ENCODE peak calls at places on chromosomes 3 and 15, in five cellular contexts. One of them, this sample, is unnamed. For H3K4me1 and H3K27me3, the result is how much of the 10 kb centered on the place peaks cover.

GRCh38 chr3:38689774-38690173 is 40.3 kb upstream of the SCN5A start:
- DNase-seq in spleen: no peak
- DNase-seq in heart left ventricle: no peak
- DNase-seq in psoas muscle: no peak
- DNase-seq in heart right ventricle: no peak
- DNase-seq in this sample: no peak

GRCh38 chr3:183281126-183281797 is 28.2 kb downstream of the B3GNT5 start:
- DNase-seq in spleen: no peak
- DNase-seq in heart left ventricle: no peak
- DNase-seq in psoas muscle: no peak
- DNase-seq in heart right ventricle: no peak
- DNase-seq in this sample: no peak

GRCh38 chr15:40336129-40337122 is 4.3 kb downstream of the CCDC9B start:
- DNase-seq in spleen: no peak
- DNase-seq in heart left ventricle: no peak
- DNase-seq in psoas muscle: no peak
- DNase-seq in heart right ventricle: no peak
- DNase-seq in this sample: no peak

GRCh38 chr15:66825731-66826130 is 123.7 kb downstream of the SMAD6 start:
- DNase-seq in spleen: no peak
- DNase-seq in heart left ventricle: no peak
- DNase-seq in psoas muscle: no peak
- DNase-seq in heart right ventricle: no peak
- DNase-seq in this sample: no peak

GRCh38 chr3:18351823-18352744 is 73.1 kb downstream of the SATB1 start:
- DNase-seq in spleen: no peak
- DNase-seq in heart left ventricle: no peak
- DNase-seq in psoas muscle: no peak
- DNase-seq in heart right ventricle: no peak
- DNase-seq in this sample: no peak

GRCh38 chr3:11665331-11665730 is 21.6 kb upstream of the VGLL4 start:
- DNase-seq in spleen: no peak
- DNase-seq in heart left ventricle: no peak
- DNase-seq in psoas muscle: no peak
- DNase-seq in heart right ventricle: no peak
- DNase-seq in this sample: no peak

GRCh38 chr3:72203105-72203504 is 418.2 kb upstream of the PROK2 start:
- DNase-seq in spleen: no peak
- DNase-seq in heart left ventricle: no peak
- DNase-seq in psoas muscle: no peak
- DNase-seq in heart right ventricle: no peak
- DNase-seq in this sample: no peak

GRCh38 chr15:63323798-63324651 is 46.6 kb downstream of the APH1B start:
- DNase-seq in spleen: no peak
- DNase-seq in heart left ventricle: no peak
- DNase-seq in psoas muscle: no peak
- DNase-seq in heart right ventricle: no peak
- DNase-seq in this sample: no peak

GRCh38 chr3:63934484-63934883 is 22.3 kb upstream of the SCAANT1 start:
- DNase-seq in spleen: no peak
- DNase-seq in heart left ventricle: no peak
- DNase-seq in psoas muscle: no peak
- DNase-seq in heart right ventricle: no peak
- DNase-seq in this sample: no peak

GRCh38 chr3:33901862-33902563 is 103.6 kb downstream of the PDCD6IP start:
- DNase-seq in spleen: no peak
- DNase-seq in heart left ventricle: no peak
- DNase-seq in psoas muscle: no peak
- DNase-seq in heart right ventricle: no peak
- DNase-seq in this sample: no peak

GRCh38 chr3:28317438-28318022 is 31.0 kb upstream of the ZCWPW2 start:
- DNase-seq in spleen: no peak
- DNase-seq in heart left ventricle: no peak
- DNase-seq in psoas muscle: no peak
- DNase-seq in heart right ventricle: no peak
- DNase-seq in this sample: no peak

GRCh38 chr3:52679811-52680210 is 5.9 kb downstream of the PBRM1 start:
- DNase-seq in spleen: no peak
- DNase-seq in heart left ventricle: no peak
- DNase-seq in psoas muscle: no peak
- DNase-seq in heart right ventricle: no peak
- DNase-seq in this sample: no peak

GRCh38 chr15:78147566-78147965 is 1.6 kb upstream of the IDH3A start:
- DNase-seq in spleen: no peak
- DNase-seq in heart left ventricle: peak
- DNase-seq in psoas muscle: peak
- DNase-seq in heart right ventricle: peak
- DNase-seq in this sample: no peak

GRCh38 chr3:165946360-165946759 is 109.1 kb upstream of the BCHE start:
- DNase-seq in spleen: no peak
- DNase-seq in heart left ventricle: no peak
- DNase-seq in psoas muscle: no peak
- DNase-seq in heart right ventricle: no peak
- DNase-seq in this sample: no peak

GRCh38 chr3:89628856-89629255 is 521.4 kb downstream of the EPHA3 start:
- DNase-seq in spleen: no peak
- DNase-seq in heart left ventricle: no peak
- DNase-seq in psoas muscle: no peak
- DNase-seq in heart right ventricle: no peak
- DNase-seq in this sample: no peak

GRCh38 chr3:195239121-195239520 is 31.8 kb downstream of the XXYLT1 start:
- DNase-seq in spleen: no peak
- DNase-seq in heart left ventricle: no peak
- DNase-seq in psoas muscle: no peak
- DNase-seq in heart right ventricle: no peak
- DNase-seq in this sample: peak

GRCh38 chr15:81118361-81118760 is 15.7 kb upstream of the CFAP161 start:
- DNase-seq in spleen: no peak
- DNase-seq in heart left ventricle: no peak
- DNase-seq in psoas muscle: no peak
- DNase-seq in heart right ventricle: no peak
- DNase-seq in this sample: no peak

GRCh38 chr3:124995460-124995994 is 60.3 kb downstream of the HEG1 start:
- DNase-seq in spleen: no peak
- DNase-seq in heart left ventricle: peak
- DNase-seq in psoas muscle: peak
- DNase-seq in heart right ventricle: peak
- DNase-seq in this sample: peak

GRCh38 chr3:60240558-60240957 is 1010.7 kb downstream of the FHIT start:
- DNase-seq in spleen: no peak
- DNase-seq in heart left ventricle: no peak
- DNase-seq in psoas muscle: no peak
- DNase-seq in heart right ventricle: no peak
- DNase-seq in this sample: no peak

GRCh38 chr15:40906947-40907802 is 12.9 kb downstream of the VPS18 start:
- DNase-seq in spleen: peak
- DNase-seq in heart left ventricle: peak
- DNase-seq in psoas muscle: peak
- DNase-seq in heart right ventricle: peak
- DNase-seq in this sample: no peak

GRCh38 chr3:45968706-45969105 is 25.4 kb downstream of the CXCR6 start:
- DNase-seq in spleen: no peak
- DNase-seq in heart left ventricle: no peak
- DNase-seq in psoas muscle: no peak
- DNase-seq in heart right ventricle: no peak
- DNase-seq in this sample: peak

GRCh38 chr3:152497457-152497856 is 228.7 kb downstream of the MBNL1 start:
- DNase-seq in spleen: no peak
- DNase-seq in heart left ventricle: no peak
- DNase-seq in psoas muscle: no peak
- DNase-seq in heart right ventricle: no peak
- DNase-seq in this sample: no peak

GRCh38 chr3:43023766-43024165 is 44.7 kb downstream of the GASK1A start:
- DNase-seq in spleen: no peak
- DNase-seq in heart left ventricle: no peak
- DNase-seq in psoas muscle: no peak
- DNase-seq in heart right ventricle: no peak
- DNase-seq in this sample: no peak

GRCh38 chr3:5563537-5564277 is 376.2 kb downstream of the EDEM1 start:
- DNase-seq in spleen: no peak
- DNase-seq in heart left ventricle: no peak
- DNase-seq in psoas muscle: no peak
- DNase-seq in heart right ventricle: no peak
- DNase-seq in this sample: no peak

GRCh38 chr15:62649793-62650420 is 392.6 kb upstream of the TPM1 start:
- DNase-seq in spleen: no peak
- DNase-seq in heart left ventricle: peak
- DNase-seq in psoas muscle: no peak
- DNase-seq in heart right ventricle: peak
- DNase-seq in this sample: no peak

GRCh38 chr3:149615731-149616221 is 42.0 kb downstream of the WWTR1 start:
- DNase-seq in spleen: no peak
- DNase-seq in heart left ventricle: no peak
- DNase-seq in psoas muscle: no peak
- DNase-seq in heart right ventricle: no peak
- DNase-seq in this sample: no peak

GRCh38 chr3:25103391-25103790 is 324.7 kb upstream of the RARB start:
- DNase-seq in spleen: no peak
- DNase-seq in heart left ventricle: no peak
- DNase-seq in psoas muscle: no peak
- DNase-seq in heart right ventricle: no peak
- DNase-seq in this sample: no peak

GRCh38 chr3:47324278-47324865 is 41.6 kb downstream of the KLHL18 start:
- DNase-seq in spleen: no peak
- DNase-seq in heart left ventricle: peak
- DNase-seq in psoas muscle: peak
- DNase-seq in heart right ventricle: peak
- DNase-seq in this sample: peak

GRCh38 chr3:148697311-148698189 is at the start of gene AGTR1:
- DNase-seq in spleen: peak
- DNase-seq in heart left ventricle: peak
- DNase-seq in psoas muscle: peak
- DNase-seq in heart right ventricle: peak
- DNase-seq in this sample: no peak

GRCh38 chr3:14405886-14406238 is 3.5 kb downstream of the SLC6A6 start:
- DNase-seq in spleen: no peak
- DNase-seq in heart left ventricle: no peak
- DNase-seq in psoas muscle: no peak
- DNase-seq in heart right ventricle: no peak
- DNase-seq in this sample: no peak

GRCh38 chr3:14406336-14406735 is 3.9 kb downstream of the SLC6A6 start:
- DNase-seq in spleen: no peak
- DNase-seq in heart left ventricle: no peak
- DNase-seq in psoas muscle: no peak
- DNase-seq in heart right ventricle: no peak
- DNase-seq in this sample: no peak

GRCh38 chr3:14406762-14407161 is 4.4 kb downstream of the SLC6A6 start:
- DNase-seq in spleen: no peak
- DNase-seq in heart left ventricle: no peak
- DNase-seq in psoas muscle: no peak
- DNase-seq in heart right ventricle: no peak
- DNase-seq in this sample: no peak

GRCh38 chr3:14405120-14405885 is 2.9 kb downstream of the SLC6A6 start:
- DNase-seq in spleen: no peak
- DNase-seq in heart left ventricle: no peak
- DNase-seq in psoas muscle: no peak
- DNase-seq in heart right ventricle: no peak
- DNase-seq in this sample: no peak

DNA sequence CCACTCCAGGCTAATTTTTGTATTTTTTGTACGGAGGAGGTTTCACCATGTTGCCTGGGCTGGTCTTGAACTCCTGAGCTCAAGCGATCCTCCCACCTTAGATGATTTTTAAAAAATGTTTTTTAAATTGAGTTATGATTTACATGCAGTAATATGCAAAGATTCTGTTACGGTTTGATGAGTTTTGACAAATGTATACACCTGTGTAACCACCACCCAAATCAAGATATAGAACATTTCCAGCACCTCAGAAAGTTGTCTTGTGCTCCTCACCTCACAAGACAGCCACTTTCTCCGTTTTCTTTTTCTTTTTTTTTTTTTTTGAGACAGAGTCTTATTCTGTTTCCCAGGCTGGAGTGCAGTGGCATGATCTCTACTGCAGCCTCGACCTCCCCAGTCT is 4.8 kb downstream of the SLC6A6 start:
- DNase-seq in spleen: no peak
- DNase-seq in heart left ventricle: no peak
- DNase-seq in psoas muscle: no peak
- DNase-seq in heart right ventricle: no peak
- DNase-seq in this sample: no peak
- H3K4me1 ChIP-seq in spleen: half or more
- H3K4me1 ChIP-seq in heart left ventricle: under half
- H3K4me1 ChIP-seq in psoas muscle: half or more
- H3K4me1 ChIP-seq in heart right ventricle: under half
- H3K4me1 ChIP-seq in this sample: half or more

DNA sequence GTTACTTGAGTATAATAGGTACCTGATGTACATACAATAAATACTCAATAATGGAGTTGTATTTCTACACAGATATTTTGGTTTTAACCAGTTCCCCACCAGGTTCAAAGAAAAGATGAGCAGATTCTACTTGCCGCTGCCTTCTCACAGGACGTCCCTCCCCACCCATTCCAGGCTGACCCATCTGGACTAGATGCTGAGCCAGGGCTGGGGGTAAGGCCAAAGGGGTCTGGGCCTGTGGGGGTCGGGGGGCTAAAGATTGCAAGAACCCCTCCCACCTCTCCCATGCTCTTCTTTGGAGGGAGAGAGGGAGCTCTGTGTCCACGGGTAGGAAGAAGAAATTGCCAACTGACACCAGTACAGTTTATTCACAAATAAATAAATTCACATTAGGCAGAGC is 1.5 kb downstream of the MESP1 start:
- DNase-seq in spleen: no peak
- DNase-seq in heart left ventricle: no peak
- DNase-seq in psoas muscle: no peak
- DNase-seq in heart right ventricle: no peak
- DNase-seq in this sample: no peak
- H3K27me3 ChIP-seq in spleen: under half
- H3K27me3 ChIP-seq in heart left ventricle: under half
- H3K27me3 ChIP-seq in psoas muscle: under half
- H3K27me3 ChIP-seq in heart right ventricle: under half
- H3K27me3 ChIP-seq in this sample: under half

GRCh38 chr3:128578346-128578745 is 72.3 kb downstream of the RPN1 start:
- DNase-seq in spleen: no peak
- DNase-seq in heart left ventricle: no peak
- DNase-seq in psoas muscle: no peak
- DNase-seq in heart right ventricle: no peak
- DNase-seq in this sample: no peak
- H3K4me1 ChIP-seq in spleen: under half
- H3K4me1 ChIP-seq in heart left ventricle: under half
- H3K4me1 ChIP-seq in psoas muscle: under half
- H3K4me1 ChIP-seq in heart right ventricle: under half
- H3K4me1 ChIP-seq in this sample: under half

GRCh38 chr15:43253431-43254403 is 13.0 kb downstream of the TGM5 start:
- DNase-seq in spleen: peak
- DNase-seq in heart left ventricle: no peak
- DNase-seq in psoas muscle: no peak
- DNase-seq in heart right ventricle: no peak
- DNase-seq in this sample: no peak

GRCh38 chr15:43260011-43260615 is 6.6 kb downstream of the TGM5 start:
- DNase-seq in spleen: no peak
- DNase-seq in heart left ventricle: no peak
- DNase-seq in psoas muscle: no peak
- DNase-seq in heart right ventricle: no peak
- DNase-seq in this sample: no peak

GRCh38 chr15:43255376-43255775 is 11.4 kb downstream of the TGM5 start:
- DNase-seq in spleen: no peak
- DNase-seq in heart left ventricle: no peak
- DNase-seq in psoas muscle: no peak
- DNase-seq in heart right ventricle: no peak
- DNase-seq in this sample: no peak

GRCh38 chr15:43258781-43259180 is 7.9 kb downstream of the TGM5 start:
- DNase-seq in spleen: no peak
- DNase-seq in heart left ventricle: no peak
- DNase-seq in psoas muscle: no peak
- DNase-seq in heart right ventricle: no peak
- DNase-seq in this sample: no peak

GRCh38 chr15:43256341-43256740 is 10.4 kb downstream of the TGM5 start:
- DNase-seq in spleen: no peak
- DNase-seq in heart left ventricle: no peak
- DNase-seq in psoas muscle: no peak
- DNase-seq in heart right ventricle: no peak
- DNase-seq in this sample: no peak
- H3K27me3 ChIP-seq in spleen: under half
- H3K27me3 ChIP-seq in heart left ventricle: under half
- H3K27me3 ChIP-seq in psoas muscle: under half
- H3K27me3 ChIP-seq in heart right ventricle: under half
- H3K27me3 ChIP-seq in this sample: under half

This sample was measured in SJSA1.